ENCODE peak calls at places on chromosomes 4 and X, in nine cellular contexts. L is hippocampal formation; Y is prostate gland; Z is aorta; S is adipocyte; C is AG04450; K is fibroblast of the conjunctiva; P is WTC11; V is CD8-positive, alpha-beta T cell. J is an unnamed sample.

GRCh38 chr4:112082954-112083586 is 62.2 kb upstream of the FAM241A start:
- DNase-seq in L (no peak), Y (no peak), Z (no peak), S (peak), C (peak), K (no peak), P (no peak), V (no peak), J (no peak)

GRCh38 chr4:142416711-142417275 is 429.3 kb downstream of the INPP4B start:
- DNase-seq in L (no peak), Y (no peak), Z (no peak), S (no peak), C (no peak), K (no peak), P (no peak), V (no peak), J (no peak)

GRCh38 chr4:7725951-7726350 is 213.7 kb downstream of the AFAP1 start:
- DNase-seq in L (no peak), Y (no peak), Z (no peak), S (peak), C (no peak), K (no peak), P (no peak), V (no peak), J (no peak)

GRCh38 chr4:16516796-16517413 is 290.6 kb upstream of the TAPT1 start:
- DNase-seq in L (peak), Y (peak), Z (no peak), S (peak), C (peak), K (peak), P (peak), V (no peak), J (no peak)

GRCh38 chr4:20194079-20195013 is 57.4 kb upstream of the SLIT2 start:
- DNase-seq in L (no peak), Y (no peak), Z (no peak), S (peak), C (peak), K (peak), P (no peak), V (no peak), J (no peak)

GRCh38 chrX:9598344-9598743 is 133.5 kb downstream of the TBL1X start:
- DNase-seq in L (no peak), Y (no peak), Z (no peak), S (no peak), C (no peak), K (no peak), P (no peak), V (no peak), J (no peak)

GRCh38 chrX:150983526-150984163 is 510 bp downstream of the HMGB3 start:
- DNase-seq in L (no peak), Y (no peak), Z (no peak), S (peak), C (no peak), K (no peak), P (no peak), V (no peak), J (no peak)

GRCh38 chr4:182448281-182449151 is 205.3 kb downstream of the TENM3 start:
- DNase-seq in L (peak), Y (peak), Z (peak), S (peak), C (peak), K (peak), P (peak), V (no peak), J (peak)

GRCh38 chr4:85149656-85150055 is 183.2 kb upstream of the WDFY3 start:
- DNase-seq in L (no peak), Y (no peak), Z (no peak), S (peak), C (no peak), K (peak), P (no peak), V (no peak), J (no peak)

GRCh38 chrX:69163936-69164741 is 1.1 kb downstream of the PJA1 start:
- DNase-seq in L (no peak), Y (peak), Z (no peak), S (peak), C (no peak), K (no peak), P (peak), V (peak), J (peak)

GRCh38 chrX:113548308-113549015 is 707.8 kb upstream of the AMOT start:
- DNase-seq in L (no peak), Y (no peak), Z (no peak), S (no peak), C (no peak), K (no peak), P (peak), V (no peak), J (no peak)

GRCh38 chr4:6917445-6918241 is 8.0 kb downstream of the TBC1D14 start:
- DNase-seq in L (no peak), Y (peak), Z (no peak), S (peak), C (no peak), K (no peak), P (peak), V (no peak), J (no peak)

GRCh38 chr4:128068927-128069326 is 7.8 kb downstream of the LARP1B start:
- DNase-seq in L (no peak), Y (no peak), Z (no peak), S (peak), C (no peak), K (no peak), P (peak), V (no peak), J (no peak)

GRCh38 chr4:3461515-3462291 is 1.4 kb upstream of the DOK7 start:
- DNase-seq in L (no peak), Y (peak), Z (peak), S (no peak), C (no peak), K (no peak), P (no peak), V (no peak), J (no peak)

J was measured in activated CD4-positive, alpha-beta T cell treated with anti-CD3 and anti-CD28 coated beads, Interleukin-2, amount 50 U/mL, for 4 hours.